ENCODE peak calls at places on chromosomes 2 and 18, in six cellular contexts. V is activated naive CD8-positive, alpha-beta T cell treated with anti-CD3 and anti-CD28 coated beads, Interleukin-2, amount 50 U/mL, for 16 hours; E is iPS-NIHi11; F is stimulated activated CD4-positive, alpha-beta T cell treated with anti-CD3 and anti-CD28 coated beads, TNF-alpha, amount 100 ng/mL, for 1 hour; G is HuH-7.5; B is small intestine. C is an unnamed sample.

GRCh38 chr2:202104286-202104870 is 31.3 kb downstream of the KIAA2012 start:
- DNase-seq in V (no peak), E (peak; percentile 66), F (no peak), G (peak; percentile 40), B (peak; percentile 46), C (no peak)

GRCh38 chr2:11368059-11368572 is 23.7 kb upstream of the ROCK2 start:
- DNase-seq in V (no peak), E (no peak), F (no peak), G (no peak), B (no peak), C (no peak)

GRCh38 chr2:191148766-191149165 is 2.0 kb downstream of the STAT4 start:
- DNase-seq in V (no peak), E (no peak), F (no peak), G (no peak), B (peak; percentile 57), C (no peak)

GRCh38 chr2:15041429-15041837 is 408.9 kb downstream of the LRATD1 start:
- DNase-seq in V (no peak), E (no peak), F (no peak), G (no peak), B (no peak), C (no peak)

GRCh38 chr18:50401888-50402287 is 27.0 kb downstream of the SKA1 start:
- DNase-seq in V (no peak), E (peak; percentile 67), F (no peak), G (peak; percentile 43), B (peak; percentile 61), C (no peak)

GRCh38 chr18:72555983-72556382 is 11.8 kb upstream of the CBLN2 start:
- DNase-seq in V (no peak), E (no peak), F (no peak), G (no peak), B (no peak), C (no peak)

GRCh38 chr2:99487906-99488305 is 1.9 kb downstream of the REV1 start:
- DNase-seq in V (no peak), E (no peak), F (no peak), G (no peak), B (no peak), C (no peak)

GRCh38 chr2:179581605-179582004 is 279.8 kb downstream of the ZNF385B start:
- DNase-seq in V (no peak), E (no peak), F (no peak), G (no peak), B (no peak), C (no peak)

GRCh38 chr2:140759431-140760156 is 1371.2 kb downstream of the LRP1B start:
- DNase-seq in V (no peak), E (peak; percentile 29), F (no peak), G (no peak), B (no peak), C (no peak)

GRCh38 chr18:65938592-65939372 is 188.0 kb downstream of the CDH7 start:
- DNase-seq in V (no peak), E (peak; percentile 55), F (no peak), G (no peak), B (peak; percentile 39), C (no peak)

GRCh38 chr2:162317058-162317742 is 1.3 kb downstream of the IFIH1 start:
- DNase-seq in V (no peak), E (no peak), F (no peak), G (no peak), B (no peak), C (no peak)

GRCh38 chr2:232888839-232889529 is 18.9 kb downstream of the SNORC start:
- DNase-seq in V (no peak), E (no peak), F (no peak), G (no peak), B (no peak), C (no peak)